ENCODE peak calls at places on chromosomes 6 and 20, in five cellular contexts. One of them, this sample, is unnamed.

GRCh38 chr20:25437153-25437581 is 29.7 kb downstream of the GINS1 start:
- DNase-seq in NB4: no peak
- DNase-seq in A549: no peak
- DNase-seq in heart right ventricle: no peak
- DNase-seq in AG04450: no peak
- DNase-seq in this sample: no peak

GRCh38 chr6:51098801-51099200 is 280.1 kb downstream of the TFAP2B start:
- DNase-seq in NB4: no peak
- DNase-seq in A549: no peak
- DNase-seq in heart right ventricle: no peak
- DNase-seq in AG04450: no peak
- DNase-seq in this sample: no peak

GRCh38 chr20:45968081-45968671 is 3.8 kb downstream of the ZNF335 start:
- DNase-seq in NB4: no peak
- DNase-seq in A549: no peak
- DNase-seq in heart right ventricle: no peak
- DNase-seq in AG04450: no peak
- DNase-seq in this sample: no peak

GRCh38 chr6:121549741-121550140 is 114.3 kb downstream of the GJA1 start:
- DNase-seq in NB4: no peak
- DNase-seq in A549: peak; percentile 5
- DNase-seq in heart right ventricle: no peak
- DNase-seq in AG04450: peak; percentile 70
- DNase-seq in this sample: peak; percentile 20

GRCh38 chr20:20009784-20010253 is 7.3 kb upstream of the NAA20 start:
- DNase-seq in NB4: no peak
- DNase-seq in A549: no peak
- DNase-seq in heart right ventricle: no peak
- DNase-seq in AG04450: no peak
- DNase-seq in this sample: no peak

GRCh38 chr6:4645713-4646356 is 130.4 kb upstream of the CDYL start:
- DNase-seq in NB4: no peak
- DNase-seq in A549: no peak
- DNase-seq in heart right ventricle: no peak
- DNase-seq in AG04450: no peak
- DNase-seq in this sample: no peak

GRCh38 chr6:122845464-122845863 is 56.4 kb downstream of the SMPDL3A start:
- DNase-seq in NB4: no peak
- DNase-seq in A549: no peak
- DNase-seq in heart right ventricle: no peak
- DNase-seq in AG04450: no peak
- DNase-seq in this sample: no peak

GRCh38 chr6:42766163-42766670 is 15.6 kb upstream of the BICRAL start:
- DNase-seq in NB4: no peak
- DNase-seq in A549: peak; percentile 50
- DNase-seq in heart right ventricle: no peak
- DNase-seq in AG04450: no peak
- DNase-seq in this sample: no peak

GRCh38 chr6:46234700-46235099 is 63.9 kb upstream of the ENPP5 start:
- DNase-seq in NB4: no peak
- DNase-seq in A549: no peak
- DNase-seq in heart right ventricle: no peak
- DNase-seq in AG04450: no peak
- DNase-seq in this sample: no peak

GRCh38 chr6:35173068-35174042 is 32.2 kb upstream of the TCP11 start:
- DNase-seq in NB4: no peak
- DNase-seq in A549: no peak
- DNase-seq in heart right ventricle: no peak
- DNase-seq in AG04450: no peak
- DNase-seq in this sample: no peak

GRCh38 chr20:16692442-16692841 is 37.4 kb upstream of the SNRPB2 start:
- DNase-seq in NB4: no peak
- DNase-seq in A549: no peak
- DNase-seq in heart right ventricle: no peak
- DNase-seq in AG04450: no peak
- DNase-seq in this sample: no peak

GRCh38 chr6:100266512-100266911 is 198.2 kb downstream of the SIM1 start:
- DNase-seq in NB4: no peak
- DNase-seq in A549: no peak
- DNase-seq in heart right ventricle: no peak
- DNase-seq in AG04450: no peak
- DNase-seq in this sample: no peak

GRCh38 chr20:62360854-62361798 is 6.0 kb downstream of the LAMA5 start:
- DNase-seq in NB4: no peak
- DNase-seq in A549: peak; percentile 90
- DNase-seq in heart right ventricle: peak; percentile 55
- DNase-seq in AG04450: no peak
- DNase-seq in this sample: no peak

GRCh38 chr6:29926081-29926794 is 16.1 kb upstream of the HLA-A start:
- DNase-seq in NB4: no peak
- DNase-seq in A549: no peak
- DNase-seq in heart right ventricle: no peak
- DNase-seq in AG04450: no peak
- DNase-seq in this sample: no peak

GRCh38 chr20:41172296-41173140 is 35.2 kb downstream of the PLCG1 start:
- DNase-seq in NB4: no peak
- DNase-seq in A549: no peak
- DNase-seq in heart right ventricle: no peak
- DNase-seq in AG04450: no peak
- DNase-seq in this sample: no peak

GRCh38 chr6:42136508-42137191 is 5.8 kb downstream of the C6orf132 start:
- DNase-seq in NB4: peak; percentile 68
- DNase-seq in A549: peak; percentile 62
- DNase-seq in heart right ventricle: no peak
- DNase-seq in AG04450: peak; percentile 42
- DNase-seq in this sample: peak; percentile 64

GRCh38 chr6:29907637-29908340 is 34.5 kb upstream of the HLA-A start:
- DNase-seq in NB4: no peak
- DNase-seq in A549: no peak
- DNase-seq in heart right ventricle: no peak
- DNase-seq in AG04450: no peak
- DNase-seq in this sample: no peak

GRCh38 chr6:106082735-106083398 is 3.3 kb upstream of the PRDM1 start:
- DNase-seq in NB4: no peak
- DNase-seq in A549: no peak
- DNase-seq in heart right ventricle: no peak
- DNase-seq in AG04450: no peak
- DNase-seq in this sample: no peak

GRCh38 chr20:22563062-22563965 is 21.1 kb downstream of the FOXA2 start:
- DNase-seq in NB4: no peak
- DNase-seq in A549: no peak
- DNase-seq in heart right ventricle: no peak
- DNase-seq in AG04450: no peak
- DNase-seq in this sample: no peak

GRCh38 chr20:56859039-56859750 is 230.1 kb downstream of the TFAP2C start:
- DNase-seq in NB4: peak; percentile 34
- DNase-seq in A549: no peak
- DNase-seq in heart right ventricle: no peak
- DNase-seq in AG04450: no peak
- DNase-seq in this sample: no peak

GRCh38 chr6:138160329-138161117 is 1.2 kb upstream of the ARFGEF3 start:
- DNase-seq in NB4: no peak
- DNase-seq in A549: no peak
- DNase-seq in heart right ventricle: no peak
- DNase-seq in AG04450: no peak
- DNase-seq in this sample: no peak

GRCh38 chr6:138162104-138162946 is 586 bp downstream of the ARFGEF3 start:
- DNase-seq in NB4: peak; percentile 27
- DNase-seq in A549: peak; percentile 2
- DNase-seq in heart right ventricle: peak; percentile 21
- DNase-seq in AG04450: no peak
- DNase-seq in this sample: no peak

GRCh38 chr6:138161118-138161433 is 663 bp upstream of the ARFGEF3 start:
- DNase-seq in NB4: no peak
- DNase-seq in A549: no peak
- DNase-seq in heart right ventricle: no peak
- DNase-seq in AG04450: no peak
- DNase-seq in this sample: no peak

GRCh38 chr6:138161434-138162103 is at the start of gene ARFGEF3:
- DNase-seq in NB4: peak; percentile 38
- DNase-seq in A549: peak; percentile 17
- DNase-seq in heart right ventricle: peak; percentile 59
- DNase-seq in AG04450: no peak
- DNase-seq in this sample: no peak

DNA sequence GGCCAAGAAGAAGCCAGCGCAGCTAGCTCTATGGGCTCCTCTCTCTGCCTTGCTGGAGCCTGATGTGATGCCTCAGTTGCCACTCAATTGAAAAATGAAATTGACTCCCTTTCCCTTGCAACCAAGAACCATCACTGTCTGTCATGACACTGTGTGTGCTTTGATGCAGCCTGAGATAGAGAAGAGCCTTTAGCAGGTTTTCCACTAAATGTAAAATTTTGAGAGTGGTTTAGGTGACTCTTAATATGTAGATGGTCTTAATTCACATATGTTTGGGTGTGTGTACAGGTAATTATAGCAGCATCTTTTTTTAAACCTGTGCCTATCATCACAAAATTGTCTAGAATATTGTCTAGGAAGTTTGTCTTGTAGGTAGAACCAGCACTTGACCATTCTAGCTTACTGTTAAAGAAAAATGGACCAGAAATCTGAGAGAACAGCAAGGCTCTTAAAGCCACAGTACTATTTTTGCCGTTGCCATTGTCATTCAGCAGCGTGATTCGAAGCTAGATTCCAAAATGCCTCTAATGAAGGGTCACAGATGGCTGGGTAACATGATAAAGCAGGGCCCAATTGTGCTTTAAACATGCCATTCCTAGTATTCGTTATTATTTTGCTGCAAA is 1.3 kb downstream of the ARFGEF3 start:
- DNase-seq in NB4: no peak
- DNase-seq in A549: no peak
- DNase-seq in heart right ventricle: no peak
- DNase-seq in AG04450: no peak
- DNase-seq in this sample: no peak
- H3K4me3 ChIP-seq in NB4: no peak overlapping the region
- H3K4me3 ChIP-seq in A549: no peak overlapping the region
- H3K4me3 ChIP-seq in heart right ventricle: no peak overlapping the region
- H3K4me3 ChIP-seq in AG04450: no peak overlapping the region
- H3K4me3 ChIP-seq in this sample: no peak overlapping the region

DNA sequence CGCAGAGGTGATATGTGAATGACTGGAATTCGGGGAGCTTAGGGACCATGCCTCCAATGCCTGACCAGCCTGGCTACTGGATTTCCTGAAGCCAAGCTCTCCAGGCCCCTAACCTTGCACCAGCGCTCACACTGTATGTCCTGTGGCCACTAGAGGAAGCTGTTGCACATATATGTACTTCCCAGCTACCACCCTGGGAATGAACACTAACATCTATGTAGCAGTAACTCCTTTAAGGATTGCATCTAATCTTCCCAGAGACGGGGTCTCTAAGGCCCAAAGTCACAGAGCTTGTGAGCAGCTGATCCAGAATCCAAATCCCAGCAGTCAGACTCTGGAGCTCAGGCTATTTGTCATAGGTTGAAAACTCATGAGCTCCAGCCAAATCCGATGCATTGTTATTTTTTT is 20.4 kb upstream of the BPIFB1 start:
- DNase-seq in NB4: peak; percentile 76
- DNase-seq in A549: peak; percentile 68
- DNase-seq in heart right ventricle: no peak
- DNase-seq in AG04450: peak; percentile 6
- DNase-seq in this sample: peak; percentile 12
- TF ChIP-seq CTCF in NB4: peak; percentile 97
- TF ChIP-seq CTCF in A549: peak; percentile 49
- TF ChIP-seq CTCF in heart right ventricle: no peak
- TF ChIP-seq CTCF in AG04450: peak; percentile 72
- TF ChIP-seq CTCF in this sample: peak; percentile 72

GRCh38 chr6:158039178-158039557 is 57.5 kb downstream of the SYNJ2 start:
- DNase-seq in NB4: peak; percentile 67
- DNase-seq in A549: peak; percentile 61
- DNase-seq in heart right ventricle: no peak
- DNase-seq in AG04450: no peak
- DNase-seq in this sample: peak; percentile 66
- H3K4me3 ChIP-seq in NB4: no peak overlapping the region
- H3K4me3 ChIP-seq in A549: no peak overlapping the region
- H3K4me3 ChIP-seq in heart right ventricle: no peak overlapping the region
- H3K4me3 ChIP-seq in AG04450: no peak overlapping the region
- H3K4me3 ChIP-seq in this sample: no peak overlapping the region

DNA sequence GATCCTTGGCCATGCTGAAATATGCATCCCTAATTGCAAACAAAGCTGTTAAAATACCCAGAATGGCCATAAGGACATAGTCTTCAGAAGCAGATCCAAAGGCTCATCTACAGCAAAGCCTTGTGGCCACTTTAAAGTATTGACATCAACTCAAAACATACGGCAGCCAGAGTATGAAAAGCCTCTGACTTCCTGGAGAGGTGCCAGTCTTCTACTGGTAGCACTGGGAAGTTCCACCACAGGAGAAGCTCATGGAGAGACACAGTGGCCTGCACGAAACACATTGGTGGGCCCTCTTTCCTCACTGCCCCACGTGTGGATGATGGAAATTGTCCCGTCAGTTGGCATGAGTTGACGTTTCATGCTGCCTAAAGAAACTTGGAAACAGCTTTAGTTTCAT is 202.6 kb upstream of the HEY2 start:
- DNase-seq in NB4: peak; percentile 15
- DNase-seq in A549: peak; percentile 26
- DNase-seq in heart right ventricle: no peak
- DNase-seq in AG04450: no peak
- DNase-seq in this sample: peak; percentile 6
- TF ChIP-seq CTCF in NB4: no peak
- TF ChIP-seq CTCF in A549: no peak
- TF ChIP-seq CTCF in heart right ventricle: no peak
- TF ChIP-seq CTCF in AG04450: no peak
- TF ChIP-seq CTCF in this sample: no peak

This sample was measured in astrocyte of the cerebellum.